ENCODE peak calls at places on chromosomes 7 and 10, in four cellular contexts. One of them, this sample, is unnamed.
A peak's percentile ranks its signal among the peaks of the same experiment; 100 is the strongest.

GRCh38 chr7:156461881-156462665 is 178.5 kb upstream of the RNF32 start:
- DNase-seq in fibroblast of villous mesenchyme: no peak
- DNase-seq in cardiac muscle cell: no peak
- DNase-seq in CD8-positive, alpha-beta T cell: no peak
- DNase-seq in this sample: no peak

GRCh38 chr7:74097937-74098614 is 14.5 kb downstream of the LIMK1 start:
- DNase-seq in CD8-positive, alpha-beta T cell: no peak
- DNase-seq in fibroblast of villous mesenchyme: peak; percentile 97
- DNase-seq in cardiac muscle cell: no peak
- DNase-seq in this sample: no peak

GRCh38 chr7:150737265-150738055 is at the start of gene GIMAP5:
- DNase-seq in cardiac muscle cell: no peak
- DNase-seq in fibroblast of villous mesenchyme: no peak
- DNase-seq in CD8-positive, alpha-beta T cell: no peak
- DNase-seq in this sample: no peak

GRCh38 chr7:92722541-92722940 is 113.8 kb downstream of the CDK6 start:
- DNase-seq in CD8-positive, alpha-beta T cell: no peak
- DNase-seq in cardiac muscle cell: no peak
- DNase-seq in fibroblast of villous mesenchyme: no peak
- DNase-seq in this sample: no peak

GRCh38 chr10:87837445-87837844 is 19.4 kb upstream of the ATAD1 start:
- DNase-seq in CD8-positive, alpha-beta T cell: no peak
- DNase-seq in fibroblast of villous mesenchyme: no peak
- DNase-seq in cardiac muscle cell: no peak
- DNase-seq in this sample: no peak

GRCh38 chr7:27739301-27739913 is 555 bp upstream of the TAX1BP1 start:
- DNase-seq in fibroblast of villous mesenchyme: peak; percentile 84
- DNase-seq in cardiac muscle cell: no peak
- DNase-seq in CD8-positive, alpha-beta T cell: no peak
- DNase-seq in this sample: no peak

GRCh38 chr10:120506674-120507073 is 49.6 kb downstream of the PLPP4 start:
- DNase-seq in fibroblast of villous mesenchyme: no peak
- DNase-seq in cardiac muscle cell: no peak
- DNase-seq in CD8-positive, alpha-beta T cell: no peak
- DNase-seq in this sample: no peak

GRCh38 chr10:119401671-119402395 is 140.7 kb downstream of the RGS10 start:
- DNase-seq in cardiac muscle cell: no peak
- DNase-seq in fibroblast of villous mesenchyme: peak; percentile 100
- DNase-seq in CD8-positive, alpha-beta T cell: no peak
- DNase-seq in this sample: no peak

GRCh38 chr7:2029211-2029905 is 203.4 kb downstream of the MAD1L1 start:
- DNase-seq in cardiac muscle cell: no peak
- DNase-seq in fibroblast of villous mesenchyme: no peak
- DNase-seq in CD8-positive, alpha-beta T cell: no peak
- DNase-seq in this sample: no peak

DNA sequence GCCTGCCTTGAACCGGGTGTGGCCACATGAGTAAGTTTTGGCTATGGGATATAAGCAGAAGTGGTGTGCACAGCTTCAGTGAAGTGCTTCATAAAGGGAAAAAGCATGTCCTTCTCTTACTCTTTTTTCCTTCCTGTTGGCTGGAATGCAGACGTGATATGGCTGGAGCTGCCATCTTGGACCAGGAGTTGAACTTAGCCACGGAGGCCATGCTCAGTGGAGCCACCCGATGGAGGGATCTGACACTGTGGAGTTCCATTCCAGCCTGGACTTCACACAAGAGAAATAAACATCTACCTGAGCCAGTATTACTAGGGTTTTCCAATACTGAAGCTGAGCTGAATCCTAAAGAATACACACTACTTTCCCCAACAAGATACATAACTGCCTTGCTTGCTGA is 52.3 kb downstream of the CCDC3 start:
- DNase-seq in cardiac muscle cell: no peak
- DNase-seq in CD8-positive, alpha-beta T cell: no peak
- DNase-seq in fibroblast of villous mesenchyme: no peak
- DNase-seq in this sample: no peak
- TF ChIP-seq CTCF in cardiac muscle cell: peak; percentile 24
- TF ChIP-seq CTCF in CD8-positive, alpha-beta T cell: no peak
- TF ChIP-seq CTCF in fibroblast of villous mesenchyme: no peak
- TF ChIP-seq CTCF in this sample: no peak

DNA sequence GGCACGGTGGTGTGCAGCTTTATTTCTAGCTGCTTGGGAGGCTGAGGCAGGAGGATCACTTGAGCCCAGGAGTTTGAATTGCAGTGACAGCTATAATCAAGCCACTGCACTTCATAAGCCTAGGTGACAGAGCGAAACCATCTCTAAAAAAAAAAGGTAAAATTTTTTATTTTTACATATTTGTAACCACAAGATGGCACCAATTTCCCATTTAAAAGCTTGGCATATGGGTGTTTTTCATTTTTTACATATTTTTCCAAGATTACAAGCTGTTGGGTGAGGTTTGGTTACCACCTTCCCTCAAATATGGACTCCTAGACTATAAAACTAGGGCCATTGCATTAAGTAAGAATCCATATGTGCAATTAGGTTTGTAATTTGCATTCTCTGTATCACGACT is 129.2 kb upstream of the ACBD5 start:
- DNase-seq in fibroblast of villous mesenchyme: no peak
- DNase-seq in cardiac muscle cell: no peak
- DNase-seq in CD8-positive, alpha-beta T cell: no peak
- DNase-seq in this sample: no peak
- TF ChIP-seq CTCF in fibroblast of villous mesenchyme: peak; percentile 20
- TF ChIP-seq CTCF in cardiac muscle cell: no peak
- TF ChIP-seq CTCF in CD8-positive, alpha-beta T cell: no peak
- TF ChIP-seq CTCF in this sample: peak; percentile 17

DNA sequence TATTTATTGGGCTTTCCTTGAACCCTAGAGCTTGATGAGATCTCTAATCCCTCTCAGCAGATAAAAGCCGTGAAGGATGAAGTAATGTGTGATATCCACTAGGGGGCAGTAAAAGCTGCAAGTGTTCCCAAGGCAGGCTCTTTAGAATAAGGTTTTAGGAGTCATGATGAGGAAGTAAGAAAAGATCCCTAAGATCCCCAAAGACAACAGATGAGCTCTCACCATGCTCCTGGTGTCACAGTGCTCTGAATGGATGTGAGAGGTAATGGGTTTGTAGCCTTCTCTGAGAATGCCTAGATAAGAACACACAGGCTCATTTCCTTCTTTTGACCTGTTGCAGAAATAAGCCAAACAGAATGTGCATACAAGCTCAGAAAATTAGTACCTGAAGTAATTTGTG is 70.4 kb upstream of the ITPRID1 start:
- DNase-seq in fibroblast of villous mesenchyme: peak; percentile 14
- DNase-seq in CD8-positive, alpha-beta T cell: no peak
- DNase-seq in cardiac muscle cell: peak; percentile 77
- DNase-seq in this sample: peak; percentile 47
- TF ChIP-seq CTCF in fibroblast of villous mesenchyme: peak; percentile 63
- TF ChIP-seq CTCF in CD8-positive, alpha-beta T cell: peak; percentile 41
- TF ChIP-seq CTCF in cardiac muscle cell: peak; percentile 82
- TF ChIP-seq CTCF in this sample: peak; percentile 81

DNA sequence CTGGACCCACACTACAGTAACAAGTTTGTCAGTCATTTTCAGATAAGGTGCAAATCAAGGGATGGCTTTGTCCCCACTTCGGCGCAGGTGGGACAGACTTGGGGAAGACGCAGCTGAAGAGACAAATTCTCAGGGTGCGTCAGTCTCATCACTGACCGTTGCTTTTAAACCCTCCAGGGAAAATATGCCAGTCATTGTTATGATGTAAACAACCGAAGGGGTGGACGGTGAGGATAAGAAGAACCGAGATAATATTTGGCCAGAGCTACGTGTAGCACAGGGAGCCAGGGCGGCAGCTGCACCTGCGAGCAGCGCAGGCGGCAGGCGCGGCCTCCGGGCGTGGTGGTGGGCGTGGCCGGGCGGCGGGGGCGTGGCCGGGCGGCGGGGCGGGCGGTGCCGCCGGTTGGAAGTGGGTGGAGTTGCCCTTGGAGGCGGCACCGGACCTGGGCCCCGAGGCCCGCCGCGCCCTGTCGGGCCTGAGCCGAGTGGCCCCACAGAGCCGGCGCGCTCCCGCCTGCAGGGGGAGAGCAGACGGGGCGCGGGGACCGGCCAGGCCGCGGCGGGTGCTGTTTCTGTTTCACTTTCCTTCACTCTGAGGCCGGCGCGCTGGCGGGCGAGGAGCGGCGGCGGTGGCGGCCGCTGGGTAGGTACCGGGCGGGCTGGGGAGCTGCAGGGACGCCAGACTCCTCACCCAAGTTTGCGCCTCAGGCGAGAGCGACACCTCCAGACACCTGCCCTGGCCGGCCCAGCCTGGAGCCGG is at the start of gene PCGF5:
- DNase-seq in cardiac muscle cell: peak; percentile 94
- DNase-seq in fibroblast of villous mesenchyme: peak; percentile 93
- DNase-seq in CD8-positive, alpha-beta T cell: peak; percentile 90
- DNase-seq in this sample: peak; percentile 90
- TF ChIP-seq CTCF in cardiac muscle cell: peak; percentile 20
- TF ChIP-seq CTCF in fibroblast of villous mesenchyme: peak; percentile 32
- TF ChIP-seq CTCF in CD8-positive, alpha-beta T cell: no peak
- TF ChIP-seq CTCF in this sample: no peak

GRCh38 chr7:33932221-33932620 is 26.9 kb downstream of the BMPER start:
- DNase-seq in fibroblast of villous mesenchyme: no peak
- DNase-seq in cardiac muscle cell: no peak
- DNase-seq in CD8-positive, alpha-beta T cell: no peak
- DNase-seq in this sample: no peak

GRCh38 chr7:33937871-33938270 is 32.5 kb downstream of the BMPER start:
- DNase-seq in cardiac muscle cell: no peak
- DNase-seq in fibroblast of villous mesenchyme: no peak
- DNase-seq in CD8-positive, alpha-beta T cell: no peak
- DNase-seq in this sample: no peak

GRCh38 chr7:33928986-33929385 is 23.6 kb downstream of the BMPER start:
- DNase-seq in fibroblast of villous mesenchyme: no peak
- DNase-seq in cardiac muscle cell: no peak
- DNase-seq in CD8-positive, alpha-beta T cell: no peak
- DNase-seq in this sample: no peak

GRCh38 chr7:33933611-33934281 is 28.4 kb downstream of the BMPER start:
- DNase-seq in cardiac muscle cell: no peak
- DNase-seq in fibroblast of villous mesenchyme: peak; percentile 51
- DNase-seq in CD8-positive, alpha-beta T cell: no peak
- DNase-seq in this sample: no peak

GRCh38 chr7:33932832-33933468 is 27.6 kb downstream of the BMPER start:
- DNase-seq in cardiac muscle cell: peak; percentile 86
- DNase-seq in fibroblast of villous mesenchyme: peak; percentile 89
- DNase-seq in CD8-positive, alpha-beta T cell: peak; percentile 15
- DNase-seq in this sample: peak; percentile 87
- TF ChIP-seq CTCF in cardiac muscle cell: peak; percentile 99
- TF ChIP-seq CTCF in fibroblast of villous mesenchyme: peak; percentile 100
- TF ChIP-seq CTCF in CD8-positive, alpha-beta T cell: peak; percentile 75
- TF ChIP-seq CTCF in this sample: peak; percentile 97

DNA sequence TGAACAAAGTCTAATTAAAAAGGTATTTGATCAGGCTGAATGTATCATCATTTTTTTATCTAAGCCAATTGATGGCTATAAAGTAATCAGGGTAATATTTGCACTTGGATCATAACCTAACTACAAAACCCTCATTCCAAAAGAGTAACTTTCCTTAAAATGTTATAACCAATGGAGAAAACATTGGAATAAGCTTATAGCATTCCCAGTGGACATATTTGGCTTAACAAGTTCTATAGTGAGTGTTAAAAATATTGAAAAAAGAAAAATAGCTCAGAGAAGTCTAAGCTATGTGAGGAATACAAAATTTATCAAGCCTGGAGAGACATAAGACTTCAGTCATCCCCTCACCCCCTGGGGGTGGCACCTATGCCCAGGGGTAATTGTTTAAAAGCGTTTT is 358.8 kb downstream of the LRRTM3 start:
- DNase-seq in CD8-positive, alpha-beta T cell: no peak
- DNase-seq in cardiac muscle cell: no peak
- DNase-seq in fibroblast of villous mesenchyme: no peak
- DNase-seq in this sample: no peak
- TF ChIP-seq CTCF in CD8-positive, alpha-beta T cell: no peak
- TF ChIP-seq CTCF in cardiac muscle cell: no peak
- TF ChIP-seq CTCF in fibroblast of villous mesenchyme: no peak
- TF ChIP-seq CTCF in this sample: no peak

GRCh38 chr10:131899695-131900349 is 986 bp upstream of the PPP2R2D start:
- DNase-seq in cardiac muscle cell: no peak
- DNase-seq in CD8-positive, alpha-beta T cell: no peak
- DNase-seq in fibroblast of villous mesenchyme: no peak
- DNase-seq in this sample: peak; percentile 28

GRCh38 chr10:131899116-131899690 is 1.6 kb upstream of the PPP2R2D start:
- DNase-seq in fibroblast of villous mesenchyme: no peak
- DNase-seq in CD8-positive, alpha-beta T cell: no peak
- DNase-seq in cardiac muscle cell: no peak
- DNase-seq in this sample: no peak

GRCh38 chr10:131901181-131901829 is 497 bp downstream of the PPP2R2D start:
- DNase-seq in fibroblast of villous mesenchyme: peak; percentile 37
- DNase-seq in cardiac muscle cell: peak; percentile 64
- DNase-seq in CD8-positive, alpha-beta T cell: no peak
- DNase-seq in this sample: peak; percentile 6

GRCh38 chr10:131902211-131902610 is 1.4 kb downstream of the PPP2R2D start:
- DNase-seq in CD8-positive, alpha-beta T cell: no peak
- DNase-seq in cardiac muscle cell: no peak
- DNase-seq in fibroblast of villous mesenchyme: no peak
- DNase-seq in this sample: no peak

DNA sequence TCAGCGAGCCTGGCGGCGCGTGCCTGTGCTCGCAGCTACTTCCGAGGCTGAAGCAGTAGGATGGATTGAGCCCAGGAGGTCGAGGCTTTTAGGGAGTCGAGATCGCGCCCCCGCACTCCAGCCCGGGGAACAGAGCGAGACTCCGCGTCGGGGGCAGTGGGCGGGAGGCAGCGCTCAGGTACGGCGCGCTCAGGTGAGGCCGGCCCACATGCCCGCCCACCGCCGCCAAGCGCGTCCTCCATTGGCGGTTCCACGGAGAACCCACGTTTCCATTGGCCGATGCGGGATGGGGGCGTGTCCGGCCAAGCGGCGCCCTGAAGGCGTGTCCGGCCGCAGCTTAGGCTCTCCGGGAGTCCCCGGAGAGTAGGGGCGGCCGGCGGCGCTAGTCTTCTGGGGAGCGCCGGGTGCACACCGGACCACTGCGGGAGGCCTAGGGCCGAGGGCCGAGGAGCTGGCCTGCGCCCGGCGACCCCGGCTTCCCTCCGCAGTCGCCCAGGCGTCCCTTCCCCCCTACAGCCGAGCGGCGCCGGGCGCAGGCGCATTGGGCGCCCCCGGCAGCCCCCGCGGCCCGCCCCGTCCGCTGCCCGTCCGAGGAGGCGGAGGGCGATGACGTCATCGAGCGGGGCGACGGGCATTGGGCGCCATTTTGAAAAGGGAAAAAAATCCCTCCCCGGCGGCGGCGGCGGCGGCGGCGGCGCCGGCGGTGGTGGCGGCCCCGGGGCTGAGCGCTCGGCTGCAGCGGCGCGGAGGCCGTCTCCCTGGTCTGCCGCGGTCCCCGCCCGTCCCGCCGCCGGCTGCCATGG is at the start of gene PPP2R2D:
- DNase-seq in cardiac muscle cell: peak; percentile 97
- DNase-seq in CD8-positive, alpha-beta T cell: peak; percentile 91
- DNase-seq in fibroblast of villous mesenchyme: peak; percentile 89
- DNase-seq in this sample: peak; percentile 94
- TF ChIP-seq CTCF in cardiac muscle cell: no peak
- TF ChIP-seq CTCF in CD8-positive, alpha-beta T cell: no peak
- TF ChIP-seq CTCF in fibroblast of villous mesenchyme: no peak
- TF ChIP-seq CTCF in this sample: no peak

GRCh38 chr10:61904711-61905445 is 3.4 kb downstream of the ARID5B start:
- DNase-seq in fibroblast of villous mesenchyme: peak; percentile 71
- DNase-seq in CD8-positive, alpha-beta T cell: no peak
- DNase-seq in cardiac muscle cell: peak; percentile 7
- DNase-seq in this sample: peak; percentile 77
- TF ChIP-seq CTCF in fibroblast of villous mesenchyme: peak; percentile 29
- TF ChIP-seq CTCF in CD8-positive, alpha-beta T cell: peak; percentile 25
- TF ChIP-seq CTCF in cardiac muscle cell: peak; percentile 42
- TF ChIP-seq CTCF in this sample: no peak

This sample was measured in Calu3.